ENCODE peak calls at places on chromosomes 4 and X, in six cellular contexts. A is ovary, E is tibial nerve, B is endothelial cell of umbilical vein, G is lower leg skin, X is breast epithelium. D is an unnamed sample.
A peak's percentile ranks its signal among the peaks of the same experiment; 100 is the strongest.

GRCh38 chr4:87235020-87235671 is 14.7 kb upstream of the KLHL8 start:
- DNase-seq in A (no peak), E (no peak), B (no peak), G (no peak), X (no peak), D (no peak)

GRCh38 chrX:114717921-114718320 is 134.0 kb downstream of the HTR2C start:
- DNase-seq in A (no peak), E (no peak), B (no peak), G (no peak), X (no peak), D (no peak)

GRCh38 chr4:54217642-54218486 is 11.2 kb upstream of the PDGFRA start:
- DNase-seq in A (peak; percentile 78), E (peak; percentile 92), B (peak; percentile 84), G (peak; percentile 95), X (peak; percentile 67), D (peak; percentile 21)

GRCh38 chrX:36116222-36116621 is 196.7 kb downstream of the CFAP47 start:
- DNase-seq in A (no peak), E (no peak), B (no peak), G (no peak), X (no peak), D (no peak)

GRCh38 chrX:155068165-155068564 is 2.8 kb downstream of the CMC4 start:
- DNase-seq in A (no peak), E (no peak), B (peak; percentile 44), G (no peak), X (no peak), D (no peak)

GRCh38 chrX:17376381-17377046 is 1.5 kb downstream of the NHS start:
- DNase-seq in A (peak; percentile 46), E (peak; percentile 13), B (no peak), G (no peak), X (no peak), D (no peak)

GRCh38 chrX:2714551-2714950 is 23.5 kb downstream of the CD99 start:
- DNase-seq in A (no peak), E (no peak), B (no peak), G (no peak), X (no peak), D (no peak)

GRCh38 chr4:174281182-174281737 is 2.2 kb downstream of the FBXO8 start:
- DNase-seq in A (no peak), E (no peak), B (no peak), G (no peak), X (no peak), D (no peak)

GRCh38 chr4:71559957-71560541 is 221.2 kb downstream of the SLC4A4 start:
- DNase-seq in A (no peak), E (no peak), B (peak; percentile 41), G (no peak), X (no peak), D (no peak)

GRCh38 chrX:70034646-70035045 is 15.1 kb downstream of the AWAT2 start:
- DNase-seq in A (no peak), E (no peak), B (no peak), G (no peak), X (no peak), D (no peak)

GRCh38 chr4:40205259-40206198 is 8.7 kb downstream of the RHOH start:
- DNase-seq in A (no peak), E (no peak), B (no peak), G (no peak), X (no peak), D (no peak)

DNA sequence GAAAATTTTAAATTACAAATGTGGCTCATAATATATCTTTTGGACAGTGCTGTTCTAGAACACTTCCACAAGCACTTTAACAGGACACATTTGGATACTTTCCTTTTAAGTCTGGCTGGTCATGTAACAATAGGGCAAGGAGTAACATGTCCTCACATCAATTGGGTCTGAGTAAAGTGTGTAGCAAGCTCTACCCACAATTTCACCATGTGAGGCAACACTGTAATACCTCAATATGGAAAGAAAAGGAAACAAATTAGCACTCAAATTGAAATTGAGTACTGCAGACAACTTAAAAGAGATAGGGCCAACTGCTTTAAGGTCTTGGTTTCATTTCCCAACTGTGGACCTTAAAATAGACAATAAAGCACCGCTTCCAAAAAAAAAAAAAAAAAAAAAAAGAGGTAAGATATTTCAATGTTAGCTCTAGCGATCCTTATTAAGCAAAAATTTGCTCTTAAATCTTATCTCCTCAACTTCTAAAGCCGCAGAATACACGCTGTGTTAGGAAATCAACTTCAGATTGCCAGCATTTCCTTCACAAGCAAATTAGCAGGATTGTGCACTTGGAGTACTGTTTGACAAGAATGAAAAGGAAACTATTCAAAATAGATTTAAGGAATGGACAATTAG is 1.7 kb downstream of the CASK start:
- DNase-seq in A (no peak), E (peak; percentile 4), B (peak; percentile 28), G (no peak), X (no peak), D (no peak)
- H3K4me3 ChIP-seq in A (peak overlapping the region; percentile 56), E (peak overlapping the region; percentile 55), B (peak overlapping the region; percentile 70), G (no peak overlapping the region), X (peak overlapping the region; percentile 57), D (peak overlapping the region; percentile 55)

GRCh38 chr4:183505556-183506388 is 914 bp downstream of the ING2 start:
- DNase-seq in A (peak; percentile 93), E (peak; percentile 82), B (peak; percentile 90), G (peak; percentile 96), X (peak; percentile 79), D (peak; percentile 46)
- TF ChIP-seq POLR2A in A (peak; percentile 77), E (peak; percentile 72), B (peak; percentile 58), G (no peak), X (peak; percentile 67), D (peak; percentile 68)

GRCh38 chr4:169975131-169975836 is 50.9 kb downstream of the MFAP3L start:
- DNase-seq in A (no peak), E (no peak), B (no peak), G (no peak), X (no peak), D (no peak)
- H3K4me3 ChIP-seq in A (no peak overlapping the region), E (no peak overlapping the region), B (no peak overlapping the region), G (no peak overlapping the region), X (no peak overlapping the region), D (no peak overlapping the region)

DNA sequence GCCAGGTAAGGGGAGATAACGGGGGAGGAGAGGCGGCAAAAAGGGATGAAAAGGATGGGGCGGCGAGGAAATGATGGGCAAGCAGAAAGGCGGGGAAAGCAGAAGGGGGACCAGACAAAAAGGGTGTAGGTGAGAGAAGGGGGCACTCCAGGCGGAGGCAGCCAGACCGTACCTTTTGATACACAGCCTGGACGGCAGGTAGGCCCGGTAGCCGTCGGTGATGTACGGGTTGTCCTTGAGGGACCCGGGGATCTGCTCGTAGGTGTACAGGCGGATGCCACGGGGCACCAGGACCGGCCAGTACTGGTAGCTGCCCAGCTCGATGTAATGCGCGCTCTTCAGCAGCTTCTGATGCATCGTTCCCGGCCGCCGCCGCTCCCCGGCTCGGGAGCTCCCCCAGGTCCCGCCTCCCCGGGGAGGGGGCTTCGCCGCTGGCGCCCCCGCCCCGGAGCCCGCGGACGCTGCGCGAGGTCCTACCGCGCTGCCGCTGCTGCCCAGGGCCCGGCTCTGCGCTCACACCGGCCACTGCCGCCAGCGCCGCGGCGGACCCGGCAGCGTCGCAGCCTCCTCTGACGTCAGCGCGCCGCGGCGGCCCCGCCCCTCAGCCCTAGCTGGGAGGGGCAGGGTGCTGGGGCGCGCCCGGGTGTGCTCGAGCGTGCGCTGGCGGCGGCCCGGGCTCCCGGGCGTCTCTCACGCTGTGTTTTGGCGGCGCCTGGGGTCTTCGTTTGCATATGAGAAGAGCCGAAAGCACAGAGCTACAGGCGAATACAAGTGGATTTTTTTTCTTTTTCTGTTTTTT is at the start of gene PAQR3:
- DNase-seq in A (peak; percentile 90), E (peak; percentile 79), B (peak; percentile 82), G (peak; percentile 96), X (peak; percentile 64), D (peak; percentile 17)
- TF ChIP-seq POLR2A in A (peak; percentile 83), E (peak; percentile 97), B (peak; percentile 94), G (peak; percentile 58), X (no peak), D (peak; percentile 91)

GRCh38 chrX:22323541-22323940 is 50.8 kb downstream of the CBLL2 start:
- DNase-seq in A (no peak), E (no peak), B (peak; percentile 58), G (no peak), X (no peak), D (no peak)

GRCh38 chrX:22325091-22325490 is 52.4 kb downstream of the CBLL2 start:
- DNase-seq in A (no peak), E (no peak), B (peak; percentile 49), G (no peak), X (no peak), D (no peak)

GRCh38 chrX:22314692-22315091 is 42.0 kb downstream of the CBLL2 start:
- DNase-seq in A (no peak), E (no peak), B (peak; percentile 42), G (no peak), X (no peak), D (no peak)

GRCh38 chrX:22320236-22320635 is 47.5 kb downstream of the CBLL2 start:
- DNase-seq in A (no peak), E (no peak), B (no peak), G (no peak), X (no peak), D (no peak)
- H3K4me3 ChIP-seq in A (no peak overlapping the region), E (no peak overlapping the region), B (no peak overlapping the region), G (no peak overlapping the region), X (no peak overlapping the region), D (no peak overlapping the region)

GRCh38 chrX:11702420-11702819 is 36.7 kb upstream of the ARHGAP6 start:
- DNase-seq in A (no peak), E (no peak), B (no peak), G (no peak), X (no peak), D (no peak)
- TF ChIP-seq POLR2A in A (no peak), E (no peak), B (no peak), G (no peak), X (no peak), D (no peak)